ENCODE peak calls at places on chromosomes 7 and 10, in eight cellular contexts. F is astrocyte of the spinal cord, J is right lobe of liver, W is cardiac muscle cell, I is AG09309, T is mammary epithelial cell, P is kidney, Z is GM10248. H is an unnamed sample.

GRCh38 chr10:110865184-110865803 is 6.4 kb upstream of the PDCD4 start:
- DNase-seq in J (no peak), Z (no peak), T (peak), I (no peak), W (peak), F (peak), P (no peak), H (peak)

GRCh38 chr7:53609185-53609584 is 573.8 kb downstream of the POM121L12 start:
- DNase-seq in W (no peak), Z (no peak), J (no peak), F (no peak), I (no peak), T (no peak), P (no peak), H (no peak)

GRCh38 chr10:126425473-126426065 is 37.3 kb upstream of the ADAM12 start:
- DNase-seq in Z (no peak), T (no peak), W (no peak), J (no peak), P (no peak), F (peak), I (no peak), H (no peak)

GRCh38 chr10:49650724-49651034 is 28.8 kb upstream of the C10orf53 start:
- DNase-seq in T (no peak), W (no peak), J (no peak), Z (no peak), I (no peak), F (no peak), P (no peak), H (no peak)

GRCh38 chr10:124875596-124875995 is 66.3 kb upstream of the ZRANB1 start:
- DNase-seq in F (peak), I (peak), T (peak), P (no peak), J (no peak), Z (no peak), W (peak), H (peak)

GRCh38 chr7:94297397-94297838 is 97.3 kb upstream of the COL1A2 start:
- DNase-seq in T (peak), J (no peak), F (peak), P (no peak), I (peak), Z (no peak), W (peak), H (peak)

GRCh38 chr10:113788604-113789083 is 37.2 kb downstream of the PLEKHS1 start:
- DNase-seq in W (peak), I (peak), P (no peak), T (peak), F (peak), J (no peak), Z (peak), H (peak)

GRCh38 chr10:25758041-25758457 is 176.0 kb upstream of the MYO3A start:
- DNase-seq in F (peak), P (no peak), I (no peak), Z (peak), W (peak), J (no peak), T (no peak), H (no peak)

GRCh38 chr10:32446701-32447406 is 914 bp downstream of the CCDC7 start:
- DNase-seq in P (no peak), W (peak), F (peak), I (no peak), T (no peak), Z (no peak), J (no peak), H (no peak)

GRCh38 chr10:97580421-97581367 is 3.5 kb upstream of the HOGA1 start:
- DNase-seq in Z (no peak), T (no peak), P (no peak), W (no peak), J (no peak), I (no peak), F (no peak), H (no peak)

GRCh38 chr7:105284014-105284413 is 104.7 kb downstream of the SRPK2 start:
- DNase-seq in J (no peak), T (no peak), P (no peak), F (no peak), Z (no peak), I (no peak), W (no peak), H (no peak)

GRCh38 chr10:70679498-70679897 is 7.2 kb downstream of the ADAMTS14 start:
- DNase-seq in T (no peak), F (peak), P (no peak), I (peak), Z (no peak), W (peak), J (no peak), H (peak)

GRCh38 chr10:117750616-117751015 is 208.1 kb downstream of the EMX2 start:
- DNase-seq in W (no peak), P (no peak), T (no peak), Z (no peak), I (no peak), J (no peak), F (no peak), H (no peak)

GRCh38 chr7:44431091-44431608 is 59.3 kb downstream of the NUDCD3 start:
- DNase-seq in I (no peak), Z (peak), F (no peak), T (no peak), P (no peak), J (no peak), W (no peak), H (no peak)

GRCh38 chr10:3666525-3667302 is 118.3 kb downstream of the KLF6 start:
- DNase-seq in P (no peak), W (no peak), I (no peak), Z (no peak), J (no peak), F (no peak), T (no peak), H (no peak)

GRCh38 chr10:127907411-127908105 is 655 bp downstream of the PTPRE start:
- DNase-seq in Z (no peak), P (peak), T (peak), J (peak), F (peak), W (peak), I (peak), H (no peak)

GRCh38 chr10:80046629-80047441 is 31.6 kb upstream of the TMEM254 start:
- DNase-seq in J (peak), F (peak), P (peak), I (peak), T (peak), Z (peak), W (peak), H (peak)

GRCh38 chr10:72328045-72328828 is 26.5 kb downstream of the DNAJB12 start:
- DNase-seq in F (peak), T (no peak), I (no peak), Z (no peak), J (peak), W (peak), P (peak), H (peak)

GRCh38 chr7:44473295-44473694 is 17.2 kb downstream of the NUDCD3 start:
- DNase-seq in Z (no peak), T (peak), F (no peak), W (peak), J (no peak), I (no peak), P (no peak), H (peak)

GRCh38 chr10:27052646-27053045 is 47.6 kb downstream of the ANKRD26 start:
- DNase-seq in F (no peak), W (no peak), I (no peak), Z (no peak), P (no peak), T (no peak), J (no peak), H (no peak)

GRCh38 chr7:140810830-140811556 is 113.7 kb downstream of the BRAF start:
- DNase-seq in T (peak), I (peak), Z (peak), F (peak), W (peak), J (no peak), P (no peak), H (peak)

GRCh38 chr10:119803264-119803663 is 69.4 kb downstream of the MCMBP start:
- DNase-seq in T (peak), I (no peak), W (peak), J (no peak), F (peak), Z (no peak), P (no peak), H (peak)

GRCh38 chr10:17954856-17955255 is 3.1 kb downstream of the SLC39A12 start:
- DNase-seq in P (no peak), Z (no peak), F (no peak), W (no peak), T (no peak), J (no peak), I (no peak), H (peak)

GRCh38 chr7:136062625-136063336 is 85.6 kb upstream of the MTPN start:
- DNase-seq in I (no peak), F (no peak), W (no peak), Z (no peak), P (no peak), J (no peak), T (no peak), H (no peak)

GRCh38 chr7:40833541-40834234 is 698.9 kb downstream of the SUGCT start:
- DNase-seq in Z (no peak), F (peak), P (no peak), J (no peak), W (peak), I (no peak), T (no peak), H (peak)
- TF ChIP-seq CTCF in Z (no peak), F (peak), P (no peak), J (no peak), W (peak), I (peak), T (peak), H (peak)

GRCh38 chr10:122701652-122702051 is 2.0 kb upstream of the C10orf120 start:
- DNase-seq in I (no peak), P (no peak), T (no peak), J (no peak), Z (no peak), W (no peak), F (no peak), H (no peak)

GRCh38 chr10:122706467-122706866 is 6.8 kb upstream of the C10orf120 start:
- DNase-seq in Z (no peak), I (no peak), T (no peak), W (no peak), F (no peak), P (no peak), J (no peak), H (no peak)

GRCh38 chr10:122702271-122702670 is 2.6 kb upstream of the C10orf120 start:
- DNase-seq in Z (no peak), F (no peak), T (no peak), P (no peak), I (no peak), J (no peak), W (no peak), H (no peak)

GRCh38 chr10:122706947-122707346 is 7.3 kb upstream of the C10orf120 start:
- DNase-seq in T (no peak), Z (no peak), P (no peak), F (no peak), W (no peak), I (no peak), J (no peak), H (no peak)

DNA sequence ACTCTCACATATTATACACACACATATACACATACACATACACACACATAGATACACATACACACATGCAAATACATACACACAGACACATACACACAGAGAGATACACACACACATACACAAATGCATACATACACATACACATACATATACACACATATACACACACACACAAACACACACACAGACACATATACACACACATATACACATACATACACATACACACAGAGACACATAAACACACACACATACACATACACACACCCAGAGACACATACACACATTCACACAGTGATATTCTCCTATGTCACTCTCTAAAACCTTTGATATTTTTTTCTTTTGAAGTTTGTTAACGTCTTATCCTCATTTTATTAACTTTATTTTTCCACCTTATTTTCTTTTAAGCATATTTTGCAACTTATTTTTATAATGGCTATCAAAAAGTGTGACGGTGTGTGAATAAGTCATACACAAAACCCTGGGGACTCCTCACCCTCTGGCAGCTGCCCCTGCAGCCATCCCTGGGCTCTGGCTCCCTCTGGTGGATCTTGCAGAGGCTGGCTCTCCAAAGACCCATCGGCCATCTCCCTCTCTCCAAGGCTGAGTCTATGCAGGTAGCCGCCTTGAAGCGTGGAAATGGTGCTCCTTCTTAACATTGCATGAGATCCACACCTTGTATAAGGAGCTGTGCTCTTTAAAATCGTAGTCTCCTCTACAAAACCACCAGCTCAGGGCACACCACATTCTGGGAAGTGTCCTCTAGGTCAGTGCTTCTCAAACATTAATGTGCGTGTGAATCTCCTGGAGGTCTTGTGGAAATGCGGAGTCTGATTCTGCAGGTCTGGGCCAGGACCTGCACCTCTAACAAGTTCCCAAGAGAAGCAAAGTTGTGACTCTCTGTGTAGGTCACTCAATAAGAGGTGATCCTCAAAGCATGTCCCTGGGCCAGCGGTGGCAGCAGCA is 4.1 kb upstream of the C10orf120 start:
- DNase-seq in P (peak), W (peak), T (peak), F (peak), Z (peak), J (peak), I (peak), H (peak)
- TF ChIP-seq CTCF in P (peak), W (peak), T (peak), F (peak), Z (peak), J (peak), I (peak), H (peak)

GRCh38 chr7:48528689-48529088 is 357.4 kb downstream of the ABCA13 start:
- DNase-seq in J (no peak), W (no peak), T (no peak), P (no peak), Z (no peak), F (no peak), I (no peak), H (no peak)
- TF ChIP-seq CTCF in J (no peak), W (no peak), T (no peak), P (no peak), Z (no peak), F (no peak), I (no peak), H (no peak)

GRCh38 chr7:47852330-47853245 is 95.7 kb downstream of the PKD1L1 start:
- DNase-seq in T (no peak), P (no peak), J (no peak), Z (peak), W (no peak), I (no peak), F (no peak), H (peak)
- TF ChIP-seq CTCF in T (peak), P (no peak), J (no peak), Z (peak), W (peak), I (peak), F (peak), H (peak)